ENCODE peak calls at places on chromosomes 13 and 19, in four cellular contexts. J, V, Z and S are unnamed samples.

GRCh38 chr13:68056816-68057710 is 826.9 kb upstream of the PCDH9 start:
- DNase-seq in J (no peak), V (no peak), Z (no peak), S (peak; percentile 14)

GRCh38 chr19:33350538-33351309 is 22.8 kb upstream of the CEBPG start:
- DNase-seq in J (no peak), V (no peak), Z (no peak), S (peak; percentile 14)

GRCh38 chr13:22735381-22735995 is 445.3 kb upstream of the SGCG start:
- DNase-seq in J (peak; percentile 27), V (no peak), Z (no peak), S (no peak)

GRCh38 chr13:60699636-60700035 is 302.6 kb downstream of the TDRD3 start:
- DNase-seq in J (no peak), V (no peak), Z (no peak), S (no peak)

GRCh38 chr13:100898431-100898830 is 223.8 kb upstream of the TMTC4 start:
- DNase-seq in J (no peak), V (no peak), Z (no peak), S (no peak)

GRCh38 chr13:48176781-48177180 is 56.2 kb upstream of the ITM2B start:
- DNase-seq in J (no peak), V (no peak), Z (no peak), S (no peak)

GRCh38 chr19:912181-913079 is 589 bp downstream of the R3HDM4 start:
- DNase-seq in J (peak; percentile 89), V (no peak), Z (no peak), S (no peak)

GRCh38 chr19:35468637-35469036 is 20.6 kb downstream of the FFAR2 start:
- DNase-seq in J (peak; percentile 90), V (peak; percentile 69), Z (peak; percentile 22), S (peak; percentile 72)

GRCh38 chr13:104984296-104984818 is 1551.1 kb downstream of the EFNB2 start:
- DNase-seq in J (no peak), V (peak; percentile 22), Z (no peak), S (no peak)

DNA sequence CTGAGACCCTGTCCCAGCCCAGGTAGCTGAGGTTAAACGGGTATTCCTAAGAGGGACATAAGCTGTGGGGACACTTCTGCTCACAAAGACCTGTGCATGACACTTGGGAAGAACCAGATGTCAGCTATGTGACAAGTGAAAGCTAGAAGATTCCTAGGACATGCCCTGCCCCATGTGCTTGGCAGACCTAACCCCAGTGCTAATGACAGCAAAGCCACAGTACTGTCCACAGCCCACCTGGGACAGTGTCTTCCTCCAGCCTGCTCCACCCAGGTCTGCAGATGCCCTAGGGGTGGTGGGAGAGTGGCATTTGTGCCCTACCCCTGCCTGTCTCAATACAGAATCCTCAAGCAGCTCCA is 18.4 kb upstream of the EPHX3 start:
- DNase-seq in J (no peak), V (no peak), Z (no peak), S (no peak)
- H3K4me1 ChIP-seq in J (peaks cover 84% of the 10 kb centered on the region), V (peaks cover 4% of the 10 kb centered on the region), Z (peaks cover 14% of the 10 kb centered on the region), S (peaks cover 56% of the 10 kb centered on the region)

GRCh38 chr13:52158629-52159158 is 703 bp downstream of the NEK3 start:
- DNase-seq in J (no peak), V (peak; percentile 13), Z (no peak), S (no peak)

GRCh38 chr13:52160053-52160452 is 656 bp upstream of the NEK3 start:
- DNase-seq in J (no peak), V (no peak), Z (no peak), S (no peak)

GRCh38 chr13:52161193-52161646 is 1.8 kb upstream of the NEK3 start:
- DNase-seq in J (no peak), V (no peak), Z (no peak), S (no peak)

GRCh38 chr13:52156724-52157251 is 2.6 kb downstream of the NEK3 start:
- DNase-seq in J (no peak), V (no peak), Z (no peak), S (no peak)

GRCh38 chr13:52159159-52159982 is at the start of gene NEK3:
- DNase-seq in J (peak; percentile 92), V (peak; percentile 61), Z (peak; percentile 47), S (peak; percentile 68)
- TF ChIP-seq POLR2A in J (no peak), V (peak; percentile 17), Z (no peak), S (peak; percentile 37)

DNA sequence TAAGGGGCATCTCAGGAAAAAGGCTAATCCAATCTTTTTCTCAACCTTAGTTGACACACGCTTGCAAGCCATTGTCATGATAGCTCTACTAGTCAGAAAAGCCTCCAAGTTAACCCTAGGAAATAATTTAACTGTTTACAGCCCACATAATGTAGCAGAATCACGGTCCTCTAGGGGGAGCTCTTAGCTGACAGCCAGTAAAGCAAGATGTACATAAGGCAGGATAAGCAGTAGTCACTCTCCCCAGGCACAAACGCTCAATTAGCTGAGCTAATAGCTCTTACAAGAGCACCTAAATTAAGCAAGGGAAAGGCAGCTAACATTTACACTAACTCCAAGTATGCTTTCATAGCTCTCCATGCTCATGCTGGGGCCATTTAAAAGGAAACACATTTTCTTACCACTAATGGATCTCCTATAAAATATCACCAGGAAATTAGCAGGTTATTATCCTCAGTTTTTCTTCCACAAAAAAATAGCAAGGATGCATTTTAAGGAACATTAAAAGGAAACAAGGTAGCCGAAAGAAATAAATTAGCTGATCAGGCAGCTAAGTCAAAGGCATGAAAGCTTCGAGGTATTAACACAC is 33.7 kb upstream of the ZSCAN5A start:
- DNase-seq in J (no peak), V (no peak), Z (peak; percentile 22), S (no peak)
- TF ChIP-seq CTCF in J (no peak), V (no peak), Z (peak; percentile 66), S (no peak)

GRCh38 chr19:4391701-4392543 is 8.4 kb downstream of the SH3GL1 start:
- DNase-seq in J (peak; percentile 85), V (peak; percentile 27), Z (no peak), S (no peak)

GRCh38 chr19:4396949-4397783 is 3.2 kb downstream of the SH3GL1 start:
- DNase-seq in J (no peak), V (peak; percentile 75), Z (no peak), S (no peak)

GRCh38 chr19:4390017-4390861 is 10.1 kb downstream of the SH3GL1 start:
- DNase-seq in J (peak; percentile 82), V (no peak), Z (no peak), S (no peak)

GRCh38 chr19:4390862-4391693 is 9.3 kb downstream of the SH3GL1 start:
- DNase-seq in J (no peak), V (no peak), Z (no peak), S (peak; percentile 29)

DNA sequence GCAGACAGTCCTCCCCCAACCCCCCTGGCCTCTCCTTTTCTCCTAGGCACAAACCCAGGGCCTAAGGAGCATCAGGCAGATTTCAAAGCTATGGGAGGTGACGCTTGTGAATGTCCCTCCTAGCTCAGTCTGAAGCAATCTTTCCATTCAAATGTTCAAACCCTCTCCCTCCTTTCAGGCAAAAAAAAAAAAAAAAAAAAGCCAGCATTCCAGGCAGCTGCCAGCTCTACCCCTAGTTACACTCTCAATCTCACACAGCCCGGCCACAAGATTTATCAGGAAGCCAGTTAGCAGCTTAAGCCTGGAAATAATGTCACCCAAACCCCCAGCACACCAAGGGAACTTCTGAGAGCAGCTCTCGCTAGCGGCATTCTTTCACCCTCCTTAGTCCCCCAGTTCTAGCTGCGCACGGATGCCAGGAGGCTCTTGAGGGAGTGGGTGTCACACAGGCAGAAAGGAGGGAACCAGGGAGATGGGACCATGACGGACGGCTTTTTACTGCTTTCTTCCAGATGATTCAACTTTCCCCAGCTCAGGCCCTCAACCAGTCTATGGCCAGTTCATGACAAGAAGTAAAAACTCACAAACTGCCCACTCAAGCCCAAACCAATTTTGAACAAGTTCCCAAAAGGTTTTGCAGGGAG is 6.3 kb downstream of the SH3GL1 start:
- DNase-seq in J (no peak), V (peak; percentile 10), Z (no peak), S (no peak)
- H3K4me1 ChIP-seq in J (peaks cover 99% of the 10 kb centered on the region), V (peaks cover 49% of the 10 kb centered on the region), Z (peaks cover 3% of the 10 kb centered on the region), S (peaks cover 73% of the 10 kb centered on the region)

GRCh38 chr19:49473868-49474544 is at the start of gene FLT3LG:
- DNase-seq in J (peak; percentile 95), V (peak; percentile 68), Z (no peak), S (peak; percentile 76)
- TF ChIP-seq POLR2A in J (no peak), V (no peak), Z (peak; percentile 23), S (peak; percentile 16)

DNA sequence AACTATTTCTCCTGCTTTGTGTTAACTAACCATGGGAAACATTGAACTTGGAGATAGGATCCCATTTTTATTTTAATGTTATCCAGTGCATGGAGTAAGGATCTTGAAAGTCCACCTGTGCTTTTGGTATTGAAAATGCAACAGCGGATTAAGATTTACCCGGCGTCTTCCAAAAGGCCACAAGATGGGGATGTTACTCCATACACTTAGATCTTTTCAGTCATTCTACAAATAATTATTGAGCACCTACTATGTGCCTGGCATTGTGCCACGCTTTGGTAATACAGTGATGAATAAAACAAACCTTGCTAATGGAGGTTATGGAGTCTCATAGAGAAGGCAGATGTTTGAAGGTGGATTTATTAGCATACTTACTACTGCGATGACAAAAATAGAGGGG is 56.9 kb downstream of the RFC3 start:
- DNase-seq in J (no peak), V (no peak), Z (no peak), S (no peak)
- TF ChIP-seq CTCF in J (no peak), V (no peak), Z (peak; percentile 36), S (no peak)

GRCh38 chr19:55277494-55277893 is 2.4 kb downstream of the HSPBP1 start:
- DNase-seq in J (no peak), V (no peak), Z (no peak), S (no peak)

GRCh38 chr19:55279376-55279772 is 536 bp downstream of the HSPBP1 start:
- DNase-seq in J (no peak), V (no peak), Z (no peak), S (no peak)

GRCh38 chr19:55279773-55280643 is at the start of gene HSPBP1:
- DNase-seq in J (peak; percentile 98), V (peak; percentile 93), Z (peak; percentile 98), S (peak; percentile 97)

GRCh38 chr19:55276720-55277430 is 3.0 kb downstream of the HSPBP1 start:
- DNase-seq in J (no peak), V (no peak), Z (no peak), S (no peak)

DNA sequence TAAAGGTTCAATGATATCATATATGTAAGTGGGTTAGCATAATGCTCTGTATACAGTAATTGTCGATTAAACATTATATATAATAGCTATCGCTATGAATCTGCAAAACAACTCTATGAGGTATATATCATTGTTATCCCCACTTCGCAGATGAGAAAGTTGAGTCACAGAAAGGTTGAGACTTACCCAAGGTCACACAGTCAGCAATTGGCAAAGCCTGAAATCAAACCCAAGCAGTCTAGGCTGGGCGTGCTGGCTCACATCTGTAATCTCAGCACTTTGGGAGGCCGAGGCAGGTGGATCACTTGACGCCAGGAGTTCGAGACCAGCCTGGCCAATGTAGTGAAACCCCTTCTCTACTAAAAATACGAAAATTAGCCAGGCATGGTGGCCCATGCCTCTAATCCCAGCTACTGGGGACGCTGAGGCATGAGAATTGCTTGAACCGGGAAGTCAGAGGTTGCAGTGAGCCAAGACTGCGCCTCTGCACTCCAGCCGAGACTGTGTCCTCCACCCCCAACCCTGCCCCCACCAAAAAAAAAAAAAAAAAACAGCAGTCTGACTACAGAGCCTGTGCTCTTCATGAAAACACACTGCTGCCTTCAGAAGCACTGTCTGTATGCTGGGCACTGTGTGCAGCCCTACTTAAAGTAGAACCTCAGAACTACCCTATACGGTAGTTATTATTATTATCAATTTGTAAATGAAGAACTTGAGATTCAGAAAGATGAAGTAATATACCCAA is 1.3 kb downstream of the HSPBP1 start:
- DNase-seq in J (no peak), V (no peak), Z (no peak), S (no peak)
- H3K4me1 ChIP-seq in J (peaks cover 53% of the 10 kb centered on the region), V (peaks cover 7% of the 10 kb centered on the region), Z (peaks cover 18% of the 10 kb centered on the region), S (peaks cover 19% of the 10 kb centered on the region)

GRCh38 chr19:6736169-6736916 is 1.0 kb downstream of the GPR108 start:
- DNase-seq in J (peak; percentile 93), V (peak; percentile 68), Z (peak; percentile 81), S (peak; percentile 79)
- TF ChIP-seq POLR2A in J (no peak), V (peak; percentile 25), Z (peak; percentile 39), S (peak; percentile 34)